ENCODE peak calls at places on chromosomes 5 and 9, in nine cellular contexts. U, T, X, Q, F, O, C, E and K are unnamed samples.

GRCh38 chr5:68554566-68555279 is 339.2 kb downstream of the PIK3R1 start:
- DNase-seq in U (no peak), T (no peak), X (no peak), Q (peak; percentile 21), F (no peak), O (no peak), C (peak; percentile 44), E (peak; percentile 88), K (peak; percentile 92)

GRCh38 chr5:33843579-33843978 is 48.2 kb downstream of the ADAMTS12 start:
- DNase-seq in U (no peak), T (no peak), X (peak; percentile 57), Q (no peak), F (no peak), O (no peak), C (peak; percentile 83), E (peak; percentile 84), K (no peak)

GRCh38 chr5:123414975-123415374 is 8.2 kb downstream of the CEP120 start:
- DNase-seq in U (no peak), T (no peak), X (no peak), Q (no peak), F (no peak), O (no peak), C (no peak), E (no peak), K (no peak)

GRCh38 chr9:21060919-21061561 is 16.7 kb downstream of the IFNB1 start:
- DNase-seq in U (no peak), T (no peak), X (peak; percentile 44), Q (no peak), F (peak; percentile 26), O (no peak), C (peak; percentile 40), E (no peak), K (peak; percentile 70)

GRCh38 chr5:159392881-159393280 is 62.6 kb upstream of the IL12B start:
- DNase-seq in U (no peak), T (no peak), X (no peak), Q (no peak), F (no peak), O (no peak), C (no peak), E (no peak), K (no peak)

GRCh38 chr5:103362211-103362610 is 103.6 kb downstream of the MACIR start:
- DNase-seq in U (peak; percentile 30), T (no peak), X (no peak), Q (no peak), F (no peak), O (no peak), C (no peak), E (no peak), K (no peak)

GRCh38 chr5:56513141-56513540 is 280.0 kb upstream of the ANKRD55 start:
- DNase-seq in U (no peak), T (no peak), X (no peak), Q (no peak), F (no peak), O (no peak), C (no peak), E (no peak), K (no peak)

GRCh38 chr9:77384406-77384805 is 207.1 kb downstream of the VPS13A start:
- DNase-seq in U (no peak), T (no peak), X (no peak), Q (no peak), F (no peak), O (no peak), C (peak; percentile 80), E (peak; percentile 43), K (peak; percentile 10)

GRCh38 chr9:128275198-128276007 is at the start of gene GOLGA2:
- DNase-seq in U (no peak), T (peak; percentile 43), X (no peak), Q (no peak), F (no peak), O (no peak), C (peak; percentile 65), E (peak; percentile 72), K (no peak)

GRCh38 chr5:123297198-123297831 is 125.9 kb downstream of the CEP120 start:
- DNase-seq in U (no peak), T (no peak), X (no peak), Q (no peak), F (no peak), O (no peak), C (no peak), E (no peak), K (no peak)

GRCh38 chr5:157309796-157310195 is 43.9 kb downstream of the CYFIP2 start:
- DNase-seq in U (no peak), T (peak; percentile 50), X (no peak), Q (no peak), F (no peak), O (no peak), C (no peak), E (no peak), K (no peak)

GRCh38 chr5:56191646-56192045 is 41.5 kb downstream of the ANKRD55 start:
- DNase-seq in U (no peak), T (no peak), X (no peak), Q (no peak), F (no peak), O (no peak), C (no peak), E (no peak), K (no peak)

GRCh38 chr9:123957168-123957721 is 27.3 kb upstream of the DENND1A start:
- DNase-seq in U (no peak), T (no peak), X (no peak), Q (no peak), F (no peak), O (no peak), C (no peak), E (no peak), K (no peak)

GRCh38 chr9:93682155-93682968 is 106.0 kb downstream of the PHF2 start:
- DNase-seq in U (no peak), T (peak; percentile 91), X (peak; percentile 5), Q (peak; percentile 38), F (peak; percentile 49), O (no peak), C (peak; percentile 59), E (peak; percentile 58), K (peak; percentile 22)

GRCh38 chr5:15834596-15835245 is 334.7 kb downstream of the FBXL7 start:
- DNase-seq in U (peak; percentile 37), T (no peak), X (peak; percentile 76), Q (no peak), F (peak; percentile 43), O (no peak), C (peak; percentile 82), E (peak; percentile 73), K (peak; percentile 62)

GRCh38 chr5:89289604-89290003 is 406.6 kb upstream of the MEF2C start:
- DNase-seq in U (no peak), T (no peak), X (peak; percentile 29), Q (no peak), F (no peak), O (no peak), C (peak; percentile 69), E (peak; percentile 19), K (no peak)

GRCh38 chr9:36045610-36046009 is 8.9 kb downstream of the RECK start:
- DNase-seq in U (no peak), T (no peak), X (no peak), Q (no peak), F (no peak), O (no peak), C (no peak), E (no peak), K (no peak)

GRCh38 chr5:88643315-88643714 is 239.7 kb downstream of the MEF2C start:
- DNase-seq in U (no peak), T (no peak), X (no peak), Q (no peak), F (no peak), O (no peak), C (no peak), E (no peak), K (no peak)

DNA sequence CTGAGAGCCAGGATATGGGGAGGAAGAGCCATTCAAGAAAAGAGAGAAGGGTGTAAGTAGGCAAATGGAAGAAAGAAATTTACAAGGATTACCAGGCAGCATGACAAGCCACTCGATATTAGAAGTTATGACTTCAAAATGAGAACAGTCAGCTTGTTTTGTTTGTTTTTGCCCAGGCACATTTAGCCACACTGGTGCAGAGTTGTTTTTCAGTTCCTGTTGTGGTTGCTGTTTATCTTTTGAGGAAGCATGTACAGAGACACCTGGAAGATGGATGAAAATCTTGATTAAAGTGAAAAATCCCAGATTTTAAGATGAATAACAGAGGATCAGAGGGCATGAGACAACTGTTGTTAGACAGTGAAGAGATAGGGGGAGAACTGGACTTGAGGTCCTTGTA is 199.1 kb downstream of the MTRR start:
- DNase-seq in U (no peak), T (no peak), X (no peak), Q (no peak), F (peak; percentile 23), O (no peak), C (no peak), E (no peak), K (no peak)
- TF ChIP-seq CTCF in U (no peak), T (no peak), X (no peak), Q (no peak), F (no peak), O (no peak), C (no peak), E (no peak), K (no peak)

GRCh38 chr5:139847790-139848507 is 52.3 kb downstream of the PSD2 start:
- DNase-seq in U (no peak), T (peak; percentile 56), X (no peak), Q (no peak), F (peak; percentile 38), O (peak; percentile 58), C (no peak), E (peak; percentile 6), K (no peak)
- TF ChIP-seq CTCF in U (no peak), T (no peak), X (no peak), Q (no peak), F (no peak), O (peak; percentile 50), C (no peak), E (no peak), K (no peak)

DNA sequence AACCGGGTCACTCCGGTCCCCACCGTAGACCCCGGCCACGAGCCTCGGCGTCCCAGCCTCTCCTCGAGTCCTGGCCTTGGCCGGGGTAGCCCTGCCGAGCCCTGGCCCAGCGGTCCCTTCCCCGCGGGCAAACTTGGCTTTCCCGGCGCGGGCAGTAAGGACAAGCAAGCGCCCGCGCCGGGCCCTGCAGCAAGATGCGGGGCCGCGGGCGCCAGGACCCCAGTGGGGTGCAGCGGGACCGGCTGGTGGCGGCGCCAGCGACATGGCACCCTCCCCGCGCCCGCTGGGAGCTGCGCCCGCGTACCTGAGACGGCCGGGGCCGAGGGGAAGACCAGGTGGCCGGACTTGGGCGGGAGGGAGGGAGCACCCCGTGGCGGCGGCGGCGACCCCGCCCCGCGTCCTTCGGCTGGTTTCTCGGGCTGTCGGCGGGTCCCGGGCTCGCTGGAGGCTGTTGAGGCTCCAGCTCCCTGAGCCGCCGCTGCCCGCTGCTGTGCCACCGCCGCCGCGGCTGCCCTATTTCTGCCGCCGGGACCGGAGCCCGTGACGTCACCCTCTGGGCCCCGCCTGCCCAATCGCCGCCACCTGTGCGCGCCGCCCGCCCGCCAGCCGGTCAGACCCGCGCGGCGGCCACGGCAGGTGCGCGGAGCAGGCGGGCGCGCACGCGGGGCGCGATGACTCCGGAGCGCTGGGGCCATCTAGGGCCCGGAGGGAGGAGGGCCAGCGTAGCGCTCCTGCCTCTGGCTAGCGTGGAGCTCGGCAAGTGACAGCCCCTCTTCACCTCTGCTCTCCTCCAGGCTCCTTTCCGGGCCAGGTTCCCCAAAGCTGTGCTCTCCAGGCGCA is at the start of gene FSTL4:
- DNase-seq in U (no peak), T (peak; percentile 75), X (no peak), Q (no peak), F (peak; percentile 72), O (no peak), C (no peak), E (no peak), K (no peak)
- TF ChIP-seq CTCF in U (no peak), T (peak; percentile 18), X (no peak), Q (no peak), F (no peak), O (no peak), C (no peak), E (no peak), K (no peak)

GRCh38 chr5:41637869-41638268 is 127.5 kb upstream of the PLCXD3 start:
- DNase-seq in U (no peak), T (no peak), X (no peak), Q (no peak), F (no peak), O (no peak), C (peak; percentile 17), E (no peak), K (no peak)
- TF ChIP-seq CTCF in U (peak; percentile 40), T (peak; percentile 58), X (peak; percentile 29), Q (no peak), F (peak; percentile 14), O (peak; percentile 42), C (peak; percentile 55), E (peak; percentile 12), K (peak; percentile 20)